ENCODE peak calls at places on chromosomes 7 and 10, in nine cellular contexts. N is fibroblast of lung, R is ovary, M is upper lobe of right lung, Q is adipocyte, J is left ventricle myocardium inferior, S is astrocyte, T is stomach, A is AG04450. B is an unnamed sample.

GRCh38 chr7:4066626-4067475 is 615.2 kb upstream of the FOXK1 start:
- DNase-seq in N (no peak), Q (no peak), M (no peak), J (no peak), S (no peak), A (no peak), T (peak; percentile 23), R (no peak), B (no peak)

GRCh38 chr10:128268015-128268722 is 141.9 kb upstream of the MKI67 start:
- DNase-seq in R (no peak), M (no peak), Q (peak; percentile 11), J (no peak), N (peak; percentile 1), S (no peak), T (no peak), A (no peak), B (peak; percentile 5)

GRCh38 chr7:29968683-29969457 is 20.7 kb downstream of the SCRN1 start:
- DNase-seq in M (no peak), S (peak; percentile 85), Q (peak; percentile 58), T (no peak), R (no peak), A (peak; percentile 72), J (no peak), N (peak; percentile 89), B (peak; percentile 62)

GRCh38 chr7:47435889-47436312 is 146.0 kb downstream of the TNS3 start:
- DNase-seq in M (no peak), N (peak; percentile 74), T (peak; percentile 70), R (peak; percentile 78), Q (peak; percentile 86), A (peak; percentile 47), J (peak; percentile 63), S (peak; percentile 62), B (peak; percentile 85)

GRCh38 chr7:19663816-19664531 is 44.9 kb downstream of the POLR1F start:
- DNase-seq in N (no peak), J (no peak), S (no peak), A (no peak), M (no peak), T (no peak), R (no peak), Q (peak; percentile 11), B (no peak)

GRCh38 chr7:75619636-75620035 is 119.1 kb downstream of the HIP1 start:
- DNase-seq in M (no peak), T (no peak), R (no peak), Q (no peak), A (no peak), S (no peak), N (no peak), J (no peak), B (no peak)

GRCh38 chr10:63767512-63767911 is 246.3 kb downstream of the REEP3 start:
- DNase-seq in Q (peak; percentile 79), A (no peak), S (no peak), T (no peak), N (peak; percentile 19), J (no peak), M (no peak), R (no peak), B (peak; percentile 54)

GRCh38 chr7:155918720-155919399 is 106.6 kb upstream of the SHH start:
- DNase-seq in M (no peak), S (peak; percentile 98), Q (no peak), J (peak; percentile 20), R (no peak), T (peak; percentile 93), A (peak; percentile 85), N (peak; percentile 98), B (peak; percentile 73)

GRCh38 chr7:157793973-157794763 is 457.4 kb downstream of the DNAJB6 start:
- DNase-seq in Q (no peak), S (no peak), T (no peak), M (no peak), N (no peak), A (no peak), R (no peak), J (no peak), B (no peak)

GRCh38 chr10:87864497-87865059 is 1.2 kb downstream of the PTEN start:
- DNase-seq in T (no peak), Q (no peak), N (no peak), A (no peak), J (no peak), M (no peak), R (no peak), S (no peak), B (no peak)

GRCh38 chr10:75397571-75397921 is 4.0 kb downstream of the ZNF503 start:
- DNase-seq in S (no peak), R (peak; percentile 44), J (peak; percentile 20), T (no peak), M (no peak), Q (peak; percentile 52), A (no peak), N (peak; percentile 23), B (peak; percentile 18)

GRCh38 chr7:81111781-81112540 is 193.1 kb upstream of the SEMA3C start:
- DNase-seq in Q (peak; percentile 27), R (no peak), J (no peak), N (peak; percentile 89), S (peak; percentile 87), T (no peak), A (peak; percentile 43), M (no peak), B (peak; percentile 10)

DNA sequence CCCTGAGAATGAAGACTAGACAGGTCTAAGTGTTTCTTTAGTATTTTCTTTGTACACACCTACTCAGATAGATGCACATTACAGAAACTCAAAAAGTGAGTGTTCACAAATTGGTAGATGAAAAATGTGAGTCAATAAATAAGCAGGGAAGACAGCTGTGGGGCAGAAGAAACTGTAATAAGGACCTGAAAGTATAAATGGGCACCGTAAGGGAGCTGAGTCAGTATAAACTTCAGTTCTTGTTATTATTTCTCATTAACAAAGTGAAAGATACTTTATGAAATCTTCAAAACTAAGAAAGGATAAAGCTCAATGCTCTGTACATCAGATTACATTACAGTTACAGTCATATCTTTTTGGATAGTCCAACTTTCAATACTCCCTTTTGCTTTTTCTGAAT is 2.5 kb downstream of the MTPN start:
- DNase-seq in M (no peak), Q (no peak), A (no peak), N (no peak), S (no peak), J (no peak), T (no peak), R (no peak), B (no peak)
- H3K4me3 ChIP-seq in M (no peak overlapping the region), Q (peak overlapping the region; percentile 97), A (no peak overlapping the region), N (no peak overlapping the region), S (no peak overlapping the region), J (no peak overlapping the region), T (no peak overlapping the region), R (no peak overlapping the region), B (no peak overlapping the region)

GRCh38 chr10:102675151-102675886 is 31.0 kb downstream of the TRIM8 start:
- DNase-seq in S (no peak), Q (peak; percentile 32), T (no peak), N (no peak), J (no peak), A (no peak), R (no peak), M (no peak), B (no peak)
- H3K4me3 ChIP-seq in S (peak overlapping the region; percentile 8), Q (no peak overlapping the region), T (no peak overlapping the region), N (no peak overlapping the region), J (peak overlapping the region; percentile 53), A (peak overlapping the region; percentile 45), R (no peak overlapping the region), M (no peak overlapping the region), B (no peak overlapping the region)

DNA sequence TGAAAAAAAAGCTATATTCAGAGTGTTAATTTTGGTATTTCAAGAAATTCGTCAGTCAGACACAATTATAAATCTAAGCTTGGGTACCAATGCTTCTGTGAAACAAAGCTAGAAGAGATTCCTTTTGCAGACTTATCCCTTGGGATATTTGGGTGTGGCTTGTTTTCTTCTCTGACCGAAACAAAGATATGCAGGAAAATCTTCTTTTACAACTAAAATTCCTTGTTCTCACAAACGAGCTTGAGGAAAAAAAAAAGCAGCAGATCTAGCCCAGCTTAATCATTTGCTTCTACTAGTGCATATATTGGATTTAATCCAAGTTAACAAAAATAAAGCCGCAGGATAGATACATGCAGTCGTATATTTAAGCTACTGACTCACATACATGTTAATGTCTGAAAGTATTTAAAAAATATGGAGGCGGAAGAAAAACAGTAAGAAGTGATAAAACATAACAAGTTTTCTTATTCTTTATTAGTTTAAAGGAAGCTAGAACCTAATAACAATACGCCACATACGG is 104.2 kb downstream of the PRTFDC1 start:
- DNase-seq in S (no peak), N (no peak), R (no peak), J (no peak), M (no peak), Q (no peak), T (no peak), A (no peak), B (peak; percentile 37)
- H3K4me3 ChIP-seq in S (no peak overlapping the region), N (no peak overlapping the region), R (no peak overlapping the region), J (peak overlapping the region; percentile 3), M (no peak overlapping the region), Q (peak overlapping the region; percentile 70), T (peak overlapping the region; percentile 20), A (no peak overlapping the region), B (no peak overlapping the region)

DNA sequence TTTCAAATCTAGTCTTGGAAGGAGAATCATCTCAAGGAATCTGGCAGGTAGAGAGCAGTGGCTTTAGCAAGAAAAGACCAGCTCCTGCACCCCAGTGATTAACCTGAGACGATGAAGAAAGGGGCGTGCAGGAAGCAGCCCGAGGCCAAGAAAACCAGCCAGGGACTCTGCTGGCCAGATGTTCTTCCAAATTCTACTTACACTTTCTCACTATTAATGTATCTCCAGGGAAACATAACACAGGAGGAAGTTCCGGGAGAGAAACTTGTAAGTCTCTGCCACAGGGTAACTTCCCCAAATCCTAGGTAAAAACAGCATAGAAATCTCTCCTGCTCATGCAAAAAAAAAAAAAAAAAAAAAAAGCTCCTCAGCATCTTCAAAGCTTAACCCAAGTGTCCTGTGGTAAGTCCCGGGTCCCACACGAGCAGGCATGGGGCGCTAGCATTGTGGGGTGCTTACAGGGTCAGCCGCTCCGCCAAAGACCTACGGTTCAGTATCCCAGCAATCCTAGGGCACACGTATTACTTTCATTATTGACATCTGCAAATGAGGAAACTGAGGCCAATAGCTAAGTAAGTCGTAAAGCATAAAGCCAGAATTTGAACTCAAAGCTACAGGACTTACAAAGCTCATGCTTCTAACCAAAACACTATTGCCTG is 97.2 kb upstream of the GNA12 start:
- DNase-seq in T (peak; percentile 9), Q (no peak), S (no peak), N (no peak), R (no peak), J (no peak), A (no peak), M (peak; percentile 33), B (no peak)
- H3K4me3 ChIP-seq in T (no peak overlapping the region), Q (no peak overlapping the region), S (no peak overlapping the region), N (no peak overlapping the region), R (no peak overlapping the region), J (no peak overlapping the region), A (no peak overlapping the region), M (no peak overlapping the region), B (no peak overlapping the region)

B was measured in fibroblast of mammary gland.